ENCODE peak calls at places on chromosome 11, in six cellular contexts. X is H1, R is HepG2, C is GM12892, D is K562, K is GM12878. U is an unnamed sample.

GRCh38 chr11:45830596-45830995 is 16.7 kb upstream of the CRY2 start:
- DNase-seq in X (no peak), R (no peak), C (no peak), D (no peak), K (no peak), U (no peak)

GRCh38 chr11:119594639-119595249 is 134.3 kb downstream of the NECTIN1 start:
- DNase-seq in X (no peak), R (peak), C (no peak), D (peak), K (no peak), U (no peak)

GRCh38 chr11:104609297-104609696 is 289.0 kb downstream of the CASP12 start:
- DNase-seq in X (peak), R (peak), C (no peak), D (no peak), K (no peak), U (peak)

GRCh38 chr11:126502982-126503381 is 147.5 kb downstream of the ST3GAL4 start:
- DNase-seq in X (no peak), R (no peak), C (no peak), D (no peak), K (no peak), U (no peak)

GRCh38 chr11:108768370-108768769 is 103.5 kb downstream of the DDX10 start:
- DNase-seq in X (no peak), R (no peak), C (no peak), D (no peak), K (no peak), U (no peak)

GRCh38 chr11:47461876-47462275 is 12.9 kb upstream of the RAPSN start:
- DNase-seq in X (no peak), R (no peak), C (no peak), D (no peak), K (no peak), U (no peak)

GRCh38 chr11:32435511-32435946 is at the start of gene WT1:
- DNase-seq in X (no peak), R (no peak), C (no peak), D (peak), K (no peak), U (no peak)

GRCh38 chr11:75174781-75175370 is 24.0 kb downstream of the SLCO2B1 start:
- DNase-seq in X (no peak), R (no peak), C (no peak), D (no peak), K (no peak), U (no peak)

GRCh38 chr11:123020968-123021367 is 39.3 kb upstream of the BSX start:
- DNase-seq in X (no peak), R (peak), C (peak), D (no peak), K (no peak), U (peak)

GRCh38 chr11:11980841-11981308 is 27.6 kb downstream of the DKK3 start:
- DNase-seq in X (no peak), R (no peak), C (no peak), D (no peak), K (no peak), U (no peak)

GRCh38 chr11:14384338-14384737 is 25.4 kb upstream of the RRAS2 start:
- DNase-seq in X (no peak), R (no peak), C (no peak), D (no peak), K (no peak), U (no peak)

GRCh38 chr11:27201454-27202302 is 161.1 kb downstream of the BBOX1 start:
- DNase-seq in X (no peak), R (peak), C (no peak), D (peak), K (no peak), U (no peak)

GRCh38 chr11:67437082-67437821 is at the start of gene PTPRCAP:
- DNase-seq in X (peak), R (no peak), C (peak), D (peak), K (no peak), U (peak)

GRCh38 chr11:87296627-87297026 is 258.9 kb downstream of the TMEM135 start:
- DNase-seq in X (no peak), R (no peak), C (no peak), D (no peak), K (no peak), U (no peak)

GRCh38 chr11:75639752-75640151 is 29.1 kb downstream of the MAP6 start:
- DNase-seq in X (no peak), R (no peak), C (no peak), D (no peak), K (peak), U (peak)

GRCh38 chr11:32448232-32448631 is 12.9 kb upstream of the WT1 start:
- DNase-seq in X (no peak), R (peak), C (no peak), D (no peak), K (peak), U (no peak)

GRCh38 chr11:126857860-126858808 is 142.4 kb downstream of the KIRREL3 start:
- DNase-seq in X (no peak), R (no peak), C (no peak), D (no peak), K (no peak), U (no peak)

GRCh38 chr11:128318856-128319474 is 268.4 kb downstream of the ETS1 start:
- DNase-seq in X (no peak), R (no peak), C (no peak), D (no peak), K (peak), U (no peak)

GRCh38 chr11:126602349-126602940 is 247.0 kb downstream of the ST3GAL4 start:
- DNase-seq in X (no peak), R (no peak), C (no peak), D (no peak), K (no peak), U (no peak)

GRCh38 chr11:62195945-62196344 is 5.9 kb downstream of the SCGB1D1 start:
- DNase-seq in X (no peak), R (no peak), C (no peak), D (peak), K (no peak), U (no peak)

DNA sequence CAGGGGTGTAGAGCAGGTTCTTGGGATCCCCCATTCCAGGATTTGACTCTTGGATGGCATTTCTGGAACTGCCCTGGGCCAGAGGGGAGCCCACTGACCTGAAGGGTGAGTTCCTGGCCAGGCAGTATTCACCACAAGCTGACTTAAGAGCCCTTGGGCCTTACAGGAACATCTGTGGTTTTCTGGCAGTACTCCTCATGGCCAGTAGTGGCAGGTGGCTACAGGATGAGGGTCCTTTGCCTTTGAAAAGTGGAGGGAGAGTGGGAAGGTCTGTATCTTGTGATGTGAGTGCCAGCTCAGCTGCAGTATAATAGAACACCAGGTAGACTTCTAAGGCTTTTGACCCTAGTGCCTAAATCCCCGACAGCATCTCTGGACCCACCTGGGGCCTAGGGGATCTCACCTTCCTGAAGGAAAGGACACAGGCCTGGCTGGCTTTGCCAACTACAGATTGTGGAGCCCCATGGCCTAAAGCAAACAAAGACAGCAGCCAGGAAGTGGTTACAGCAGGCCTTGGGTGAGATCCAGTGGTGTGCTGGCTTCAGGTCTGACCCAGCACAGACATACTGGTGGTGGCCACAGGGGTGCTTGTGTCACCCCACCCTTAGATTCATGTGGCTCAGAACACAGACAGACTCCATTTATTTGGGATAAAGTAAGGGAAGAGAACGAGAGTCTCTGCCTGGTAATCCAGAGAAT is 9.0 kb downstream of the OR51S1 start:
- DNase-seq in X (no peak), R (no peak), C (no peak), D (no peak), K (no peak), U (no peak)
- TF ChIP-seq TAF1 in X (no peak), R (no peak), C (no peak), D (no peak), K (no peak), U (no peak)

DNA sequence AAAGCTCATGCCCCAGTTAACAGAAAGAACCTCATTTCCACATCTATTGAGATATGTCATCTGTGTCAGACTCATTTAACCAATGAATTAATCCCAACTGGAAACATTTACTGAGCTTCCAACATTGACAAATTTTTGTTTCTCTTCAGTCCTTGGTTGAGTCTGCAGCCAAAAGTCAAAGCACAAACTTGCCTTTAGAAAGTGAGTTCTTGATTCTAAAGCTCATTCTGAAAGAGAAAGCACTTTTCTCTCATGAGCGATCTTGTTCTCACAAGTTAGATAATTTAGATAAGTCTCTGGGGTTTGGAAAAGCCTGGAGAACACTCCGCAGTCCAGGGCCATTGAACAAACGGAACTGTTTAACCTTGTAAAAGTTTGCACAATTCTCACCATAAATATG is 239.9 kb upstream of the ARHGAP20 start:
- DNase-seq in X (no peak), R (no peak), C (no peak), D (no peak), K (no peak), U (no peak)
- TF ChIP-seq POLR2A in X (no peak), R (no peak), C (no peak), D (no peak), K (no peak), U (no peak)

GRCh38 chr11:131606936-131607335 is 236.5 kb downstream of the NTM start:
- DNase-seq in X (no peak), R (no peak), C (no peak), D (no peak), K (no peak), U (no peak)
- TF ChIP-seq TAF1 in X (no peak), R (no peak), C (no peak), D (no peak), K (no peak), U (no peak)

DNA sequence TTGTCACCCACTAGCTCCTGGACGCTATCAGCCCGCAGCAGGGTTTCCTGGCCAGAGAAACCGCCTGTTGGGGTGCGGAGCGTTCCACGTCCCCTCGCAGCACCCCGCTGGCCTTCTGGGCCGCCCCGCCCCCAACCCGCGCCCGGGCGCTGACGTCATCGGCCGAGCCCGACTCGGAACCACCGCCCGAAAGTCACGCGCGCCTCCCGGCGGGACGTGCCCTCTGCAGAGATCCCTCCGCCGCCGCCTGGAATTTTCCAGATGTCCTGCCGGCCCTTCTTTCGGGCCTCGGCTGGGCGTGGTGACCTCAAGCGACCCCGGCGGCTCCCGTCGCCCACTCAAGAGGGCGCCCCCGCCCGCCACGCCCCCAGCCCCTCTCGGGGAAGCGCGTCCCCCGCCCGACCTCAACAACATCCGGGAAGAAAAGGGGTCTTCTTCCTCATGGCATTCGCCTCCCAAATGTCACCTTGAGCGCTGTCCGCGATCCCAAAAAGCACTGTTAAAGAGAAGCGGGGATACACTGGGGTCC is 430 bp upstream of the NEAT1 start:
- DNase-seq in X (peak), R (peak), C (no peak), D (peak), K (no peak), U (no peak)
- TF ChIP-seq POLR2A in X (no peak), R (no peak), C (no peak), D (no peak), K (peak), U (no peak)

GRCh38 chr11:10457901-10458300 is 2.8 kb downstream of the AMPD3 start:
- DNase-seq in X (no peak), R (no peak), C (no peak), D (no peak), K (no peak), U (no peak)
- TF ChIP-seq TAF1 in X (no peak), R (no peak), C (no peak), D (no peak), K (no peak), U (no peak)

DNA sequence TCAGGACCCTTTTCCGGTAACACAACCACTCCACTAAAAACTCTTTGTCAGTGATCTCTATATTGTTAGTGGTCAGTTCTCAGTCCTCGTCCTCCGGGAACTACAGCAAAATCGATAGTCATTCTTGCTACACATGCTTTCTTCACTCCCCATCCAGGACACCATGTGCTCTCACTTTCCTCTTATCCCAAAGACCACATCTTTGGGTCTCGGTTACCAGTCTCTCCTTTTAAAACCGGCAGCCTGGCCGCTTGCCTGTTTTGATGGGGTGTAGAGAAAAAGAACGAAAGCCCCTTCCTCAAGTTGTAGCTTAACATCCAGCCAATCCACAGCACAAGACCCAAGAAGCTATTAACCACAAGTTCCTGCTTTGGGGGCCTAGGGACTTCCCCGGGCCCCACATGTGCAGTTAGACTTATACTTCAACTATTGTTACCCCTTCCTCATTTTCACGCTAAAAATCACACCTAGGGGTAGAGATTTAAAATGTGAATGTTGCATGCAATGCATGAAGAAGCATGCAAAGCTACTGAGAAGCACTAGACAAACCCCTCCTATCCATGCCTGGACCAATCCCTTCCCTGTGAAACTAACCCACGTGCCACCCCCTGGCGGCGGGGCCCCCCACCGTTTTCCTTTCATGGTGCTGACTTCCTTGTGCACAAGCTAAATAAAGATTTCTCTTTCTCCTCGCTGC is 1.5 kb upstream of the TOLLIP start:
- DNase-seq in X (no peak), R (no peak), C (no peak), D (no peak), K (no peak), U (no peak)
- TF ChIP-seq POLR2A in X (no peak), R (no peak), C (no peak), D (no peak), K (no peak), U (no peak)

DNA sequence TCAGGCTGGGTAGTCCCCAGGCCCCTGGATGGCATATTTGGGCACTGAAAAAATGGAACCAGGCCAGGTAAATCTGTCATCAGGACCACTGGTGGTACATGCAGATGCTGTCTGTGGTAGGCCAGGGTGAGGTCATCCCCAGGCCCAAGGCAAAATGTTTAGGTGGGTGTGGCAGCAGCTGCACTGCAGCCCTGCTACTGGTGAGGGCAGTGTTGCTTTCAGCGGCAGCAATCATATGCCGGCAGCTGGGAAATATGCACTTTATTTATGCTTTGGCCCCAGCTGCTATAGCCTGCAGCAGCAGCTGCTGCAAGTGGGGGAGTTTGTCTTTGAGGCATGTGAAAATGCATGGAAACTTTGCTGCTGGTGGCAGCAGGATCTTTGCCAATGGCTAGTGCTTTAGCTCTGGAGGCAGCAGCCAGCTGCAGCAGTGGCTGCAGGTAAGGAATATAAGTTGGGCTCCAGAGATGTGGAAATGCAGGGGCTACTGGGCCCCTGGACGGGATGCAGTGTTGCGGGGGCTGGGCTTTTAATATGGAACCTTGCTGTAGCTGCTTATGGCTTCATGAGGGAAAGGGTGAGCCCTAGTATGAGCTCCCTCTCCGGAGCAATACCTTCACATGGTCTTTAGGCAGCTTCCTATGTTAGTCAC is 365.7 kb upstream of the CADM1 start:
- DNase-seq in X (peak), R (peak), C (no peak), D (no peak), K (peak), U (no peak)
- TF ChIP-seq TAF1 in X (no peak), R (no peak), C (no peak), D (no peak), K (no peak), U (no peak)

U was measured in GM12891.